ENCODE peak calls at places on chromosomes 6 and 20, in seven cellular contexts. One of them, this sample, is unnamed.
A peak's percentile ranks its signal among the peaks of the same experiment; 100 is the strongest.

GRCh38 chr6:3750324-3751018 is 1.0 kb downstream of the PXDC1 start:
- DNase-seq in HCT116: no peak
- DNase-seq in adrenal gland: peak; percentile 90
- DNase-seq in bronchial epithelial cell: peak; percentile 46
- DNase-seq in RWPE2: no peak
- DNase-seq in glutamatergic neuron: peak; percentile 57
- DNase-seq in choroid plexus epithelial cell: peak; percentile 81
- DNase-seq in this sample: no peak

GRCh38 chr6:73418081-73418741 is 23.6 kb downstream of the DDX43 start:
- DNase-seq in bronchial epithelial cell: no peak
- DNase-seq in glutamatergic neuron: no peak
- DNase-seq in RWPE2: no peak
- DNase-seq in choroid plexus epithelial cell: peak; percentile 50
- DNase-seq in adrenal gland: no peak
- DNase-seq in HCT116: no peak
- DNase-seq in this sample: no peak

GRCh38 chr6:47106721-47107197 is 64.6 kb upstream of the ADGRF1 start:
- DNase-seq in adrenal gland: no peak
- DNase-seq in HCT116: no peak
- DNase-seq in bronchial epithelial cell: peak; percentile 53
- DNase-seq in choroid plexus epithelial cell: no peak
- DNase-seq in RWPE2: no peak
- DNase-seq in glutamatergic neuron: no peak
- DNase-seq in this sample: no peak

GRCh38 chr6:13413906-13414555 is 73.4 kb downstream of the GFOD1 start:
- DNase-seq in glutamatergic neuron: no peak
- DNase-seq in adrenal gland: peak; percentile 81
- DNase-seq in choroid plexus epithelial cell: peak; percentile 30
- DNase-seq in bronchial epithelial cell: no peak
- DNase-seq in HCT116: no peak
- DNase-seq in RWPE2: no peak
- DNase-seq in this sample: no peak

GRCh38 chr6:21111399-21111725 is 482.2 kb upstream of the SOX4 start:
- DNase-seq in HCT116: peak; percentile 21
- DNase-seq in glutamatergic neuron: no peak
- DNase-seq in RWPE2: no peak
- DNase-seq in choroid plexus epithelial cell: no peak
- DNase-seq in adrenal gland: no peak
- DNase-seq in bronchial epithelial cell: peak; percentile 48
- DNase-seq in this sample: no peak

GRCh38 chr6:34671362-34671761 is 25.2 kb downstream of the ILRUN start:
- DNase-seq in glutamatergic neuron: no peak
- DNase-seq in adrenal gland: no peak
- DNase-seq in choroid plexus epithelial cell: peak; percentile 31
- DNase-seq in HCT116: no peak
- DNase-seq in bronchial epithelial cell: no peak
- DNase-seq in RWPE2: no peak
- DNase-seq in this sample: no peak

GRCh38 chr6:166465671-166466087 is 82.9 kb upstream of the MPC1 start:
- DNase-seq in choroid plexus epithelial cell: no peak
- DNase-seq in RWPE2: no peak
- DNase-seq in HCT116: no peak
- DNase-seq in adrenal gland: no peak
- DNase-seq in glutamatergic neuron: peak; percentile 22
- DNase-seq in bronchial epithelial cell: no peak
- DNase-seq in this sample: no peak

GRCh38 chr20:54323227-54323734 is 115.4 kb downstream of the PFDN4 start:
- DNase-seq in choroid plexus epithelial cell: no peak
- DNase-seq in HCT116: no peak
- DNase-seq in RWPE2: no peak
- DNase-seq in adrenal gland: no peak
- DNase-seq in bronchial epithelial cell: no peak
- DNase-seq in glutamatergic neuron: no peak
- DNase-seq in this sample: no peak

GRCh38 chr20:11130554-11131166 is 456.9 kb upstream of the JAG1 start:
- DNase-seq in HCT116: no peak
- DNase-seq in adrenal gland: no peak
- DNase-seq in bronchial epithelial cell: peak; percentile 90
- DNase-seq in choroid plexus epithelial cell: no peak
- DNase-seq in glutamatergic neuron: no peak
- DNase-seq in RWPE2: no peak
- DNase-seq in this sample: peak; percentile 13

GRCh38 chr6:50952092-50952932 is 133.6 kb downstream of the TFAP2B start:
- DNase-seq in RWPE2: no peak
- DNase-seq in HCT116: no peak
- DNase-seq in choroid plexus epithelial cell: peak; percentile 8
- DNase-seq in adrenal gland: no peak
- DNase-seq in bronchial epithelial cell: peak; percentile 38
- DNase-seq in glutamatergic neuron: no peak
- DNase-seq in this sample: no peak

GRCh38 chr6:159981591-159982245 is 12.8 kb downstream of the IGF2R start:
- DNase-seq in adrenal gland: peak; percentile 82
- DNase-seq in glutamatergic neuron: no peak
- DNase-seq in bronchial epithelial cell: no peak
- DNase-seq in HCT116: no peak
- DNase-seq in choroid plexus epithelial cell: peak; percentile 85
- DNase-seq in RWPE2: no peak
- DNase-seq in this sample: peak; percentile 73

GRCh38 chr6:24332306-24332705 is 25.6 kb downstream of the DCDC2 start:
- DNase-seq in glutamatergic neuron: no peak
- DNase-seq in bronchial epithelial cell: peak; percentile 85
- DNase-seq in HCT116: no peak
- DNase-seq in adrenal gland: no peak
- DNase-seq in RWPE2: no peak
- DNase-seq in choroid plexus epithelial cell: peak; percentile 31
- DNase-seq in this sample: no peak

GRCh38 chr6:113921299-113921904 is 49.5 kb downstream of the HDAC2 start:
- DNase-seq in adrenal gland: no peak
- DNase-seq in bronchial epithelial cell: no peak
- DNase-seq in RWPE2: no peak
- DNase-seq in glutamatergic neuron: no peak
- DNase-seq in choroid plexus epithelial cell: no peak
- DNase-seq in HCT116: no peak
- DNase-seq in this sample: no peak

GRCh38 chr6:117908246-117909107 is 1.4 kb downstream of the SLC35F1 start:
- DNase-seq in bronchial epithelial cell: no peak
- DNase-seq in RWPE2: no peak
- DNase-seq in adrenal gland: no peak
- DNase-seq in glutamatergic neuron: peak; percentile 50
- DNase-seq in HCT116: no peak
- DNase-seq in choroid plexus epithelial cell: no peak
- DNase-seq in this sample: no peak

DNA sequence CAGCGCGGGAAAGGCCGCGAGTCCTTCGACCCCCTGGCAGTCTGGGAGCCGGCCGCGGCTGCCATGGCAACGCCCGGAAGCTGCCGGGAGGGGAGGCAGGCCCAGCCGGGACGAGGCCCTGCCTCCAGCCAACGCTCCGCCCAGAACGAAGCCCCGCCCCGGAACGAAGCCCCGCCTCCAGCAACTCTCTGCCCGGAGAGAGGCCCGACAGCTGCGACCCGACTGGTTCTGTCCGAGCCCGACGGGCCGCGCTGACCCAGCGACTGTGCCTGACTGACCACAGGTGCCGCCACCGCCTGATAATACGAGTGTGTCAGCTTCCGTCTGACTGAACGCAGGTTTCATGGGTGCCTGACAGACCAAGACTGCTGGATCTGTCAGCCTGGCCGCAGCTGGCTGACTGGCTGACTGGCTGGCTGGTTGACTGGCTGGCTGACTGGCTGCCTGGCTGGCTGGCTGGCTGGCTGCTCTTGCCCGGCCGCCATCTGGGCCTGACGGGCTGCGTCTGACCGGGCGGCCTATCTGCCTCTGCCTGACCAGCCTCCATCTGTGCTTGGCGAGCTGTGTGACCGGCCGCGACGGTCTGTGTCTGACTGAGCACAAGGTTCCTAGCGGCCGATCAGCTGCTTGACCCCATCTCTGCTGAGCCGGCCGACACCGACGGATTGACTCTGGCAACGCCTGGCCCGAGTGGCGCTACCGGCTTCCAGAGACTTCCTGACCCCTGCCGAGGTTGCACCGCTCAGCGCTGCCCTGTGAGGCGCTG is 89.7 kb upstream of the EPB41L1 start:
- DNase-seq in glutamatergic neuron: peak; percentile 99
- DNase-seq in RWPE2: peak; percentile 96
- DNase-seq in adrenal gland: peak; percentile 98
- DNase-seq in choroid plexus epithelial cell: peak; percentile 86
- DNase-seq in bronchial epithelial cell: peak; percentile 63
- DNase-seq in HCT116: no peak
- DNase-seq in this sample: peak; percentile 99
- TF ChIP-seq CTCF in glutamatergic neuron: no peak
- TF ChIP-seq CTCF in RWPE2: no peak
- TF ChIP-seq CTCF in adrenal gland: no peak
- TF ChIP-seq CTCF in choroid plexus epithelial cell: no peak
- TF ChIP-seq CTCF in bronchial epithelial cell: no peak
- TF ChIP-seq CTCF in HCT116: no peak
- TF ChIP-seq CTCF in this sample: no peak

DNA sequence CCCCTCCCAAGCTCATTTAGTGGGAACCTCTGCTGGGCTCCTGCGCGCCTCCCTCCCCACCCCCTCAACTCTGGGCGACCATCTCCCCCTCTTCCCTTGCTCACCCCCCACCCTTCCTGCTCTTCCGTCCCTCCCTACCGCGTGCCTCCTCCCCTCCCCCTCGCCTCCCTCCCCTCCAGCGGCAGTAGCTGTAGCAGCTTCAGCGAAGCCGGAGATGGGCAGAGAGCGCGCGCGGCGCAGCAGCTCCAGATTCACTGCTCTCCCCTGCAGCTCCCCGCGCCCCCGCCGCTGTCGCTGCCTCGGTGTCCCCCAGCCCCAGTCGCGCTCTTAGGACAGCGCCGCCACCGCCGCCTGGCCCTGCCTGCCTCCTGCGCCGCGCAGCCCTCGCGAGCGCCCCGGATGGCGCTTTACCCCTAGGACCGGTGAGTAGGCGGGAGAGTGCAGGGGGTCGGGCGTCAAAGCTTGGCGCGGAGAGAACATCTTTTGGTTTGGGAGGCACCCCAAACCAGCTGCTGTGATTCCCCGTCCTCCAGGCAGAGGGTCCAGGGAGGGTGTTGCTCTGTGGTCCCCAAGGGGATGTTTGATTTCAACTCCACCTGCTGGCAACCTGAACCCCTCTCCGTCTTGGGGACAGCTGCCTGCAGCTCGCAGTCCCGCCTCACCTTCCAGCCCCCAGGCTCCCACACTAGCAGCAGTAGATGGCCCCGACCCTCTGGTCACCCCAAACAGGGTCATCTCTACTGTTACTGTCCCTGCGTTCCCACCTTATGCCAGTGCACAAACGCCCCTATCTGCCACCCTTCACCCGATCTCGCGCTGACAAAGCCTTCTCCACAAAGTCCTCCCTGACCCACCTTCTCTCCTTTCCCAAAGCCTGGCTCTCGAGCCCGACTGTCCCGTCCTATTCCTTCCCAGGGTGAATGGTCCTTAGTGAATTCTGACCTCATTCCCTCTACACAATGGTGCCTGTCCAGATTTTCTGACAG is at the start of gene FUT9:
- DNase-seq in choroid plexus epithelial cell: no peak
- DNase-seq in HCT116: no peak
- DNase-seq in RWPE2: peak; percentile 22
- DNase-seq in glutamatergic neuron: peak; percentile 75
- DNase-seq in bronchial epithelial cell: no peak
- DNase-seq in adrenal gland: peak; percentile 69
- DNase-seq in this sample: no peak
- TF ChIP-seq CTCF in choroid plexus epithelial cell: no peak
- TF ChIP-seq CTCF in HCT116: no peak
- TF ChIP-seq CTCF in RWPE2: no peak
- TF ChIP-seq CTCF in glutamatergic neuron: no peak
- TF ChIP-seq CTCF in bronchial epithelial cell: no peak
- TF ChIP-seq CTCF in adrenal gland: no peak
- TF ChIP-seq CTCF in this sample: no peak

DNA sequence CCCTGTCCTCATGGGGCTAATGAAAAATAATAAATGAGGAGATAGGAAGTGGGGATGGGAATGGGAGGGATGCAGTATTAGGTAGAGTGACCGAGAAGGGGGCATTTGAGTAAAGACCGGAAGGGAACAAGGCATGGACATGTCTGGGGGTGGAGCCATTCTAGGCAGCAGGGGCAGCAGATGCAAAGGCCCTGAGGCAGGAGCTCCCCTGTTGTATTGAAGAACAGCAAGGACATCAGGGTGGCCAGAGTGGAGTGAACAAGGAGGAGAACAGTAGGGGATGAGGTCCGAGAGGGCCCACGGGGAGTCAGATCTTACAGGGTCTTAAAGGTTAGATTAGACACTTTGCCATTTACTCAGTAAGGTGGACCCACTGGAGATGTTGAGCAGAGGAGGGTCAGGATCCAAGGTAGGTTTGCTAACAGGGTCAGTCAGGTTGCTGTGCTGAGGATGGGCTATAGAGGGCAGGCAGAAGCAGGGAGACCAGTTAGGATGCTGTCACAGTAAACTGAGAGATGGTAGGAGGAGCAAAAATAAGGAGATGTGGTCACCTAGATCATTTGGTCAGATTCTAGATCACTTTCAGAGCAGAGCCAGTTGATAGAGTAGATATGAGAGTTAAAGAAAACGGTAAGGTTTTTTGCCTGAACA is 18.7 kb downstream of the TAF8 start:
- DNase-seq in adrenal gland: no peak
- DNase-seq in choroid plexus epithelial cell: no peak
- DNase-seq in bronchial epithelial cell: no peak
- DNase-seq in HCT116: no peak
- DNase-seq in glutamatergic neuron: no peak
- DNase-seq in RWPE2: no peak
- DNase-seq in this sample: no peak
- TF ChIP-seq CTCF in adrenal gland: no peak
- TF ChIP-seq CTCF in choroid plexus epithelial cell: peak; percentile 12
- TF ChIP-seq CTCF in bronchial epithelial cell: no peak
- TF ChIP-seq CTCF in HCT116: peak; percentile 19
- TF ChIP-seq CTCF in glutamatergic neuron: no peak
- TF ChIP-seq CTCF in RWPE2: no peak
- TF ChIP-seq CTCF in this sample: no peak

DNA sequence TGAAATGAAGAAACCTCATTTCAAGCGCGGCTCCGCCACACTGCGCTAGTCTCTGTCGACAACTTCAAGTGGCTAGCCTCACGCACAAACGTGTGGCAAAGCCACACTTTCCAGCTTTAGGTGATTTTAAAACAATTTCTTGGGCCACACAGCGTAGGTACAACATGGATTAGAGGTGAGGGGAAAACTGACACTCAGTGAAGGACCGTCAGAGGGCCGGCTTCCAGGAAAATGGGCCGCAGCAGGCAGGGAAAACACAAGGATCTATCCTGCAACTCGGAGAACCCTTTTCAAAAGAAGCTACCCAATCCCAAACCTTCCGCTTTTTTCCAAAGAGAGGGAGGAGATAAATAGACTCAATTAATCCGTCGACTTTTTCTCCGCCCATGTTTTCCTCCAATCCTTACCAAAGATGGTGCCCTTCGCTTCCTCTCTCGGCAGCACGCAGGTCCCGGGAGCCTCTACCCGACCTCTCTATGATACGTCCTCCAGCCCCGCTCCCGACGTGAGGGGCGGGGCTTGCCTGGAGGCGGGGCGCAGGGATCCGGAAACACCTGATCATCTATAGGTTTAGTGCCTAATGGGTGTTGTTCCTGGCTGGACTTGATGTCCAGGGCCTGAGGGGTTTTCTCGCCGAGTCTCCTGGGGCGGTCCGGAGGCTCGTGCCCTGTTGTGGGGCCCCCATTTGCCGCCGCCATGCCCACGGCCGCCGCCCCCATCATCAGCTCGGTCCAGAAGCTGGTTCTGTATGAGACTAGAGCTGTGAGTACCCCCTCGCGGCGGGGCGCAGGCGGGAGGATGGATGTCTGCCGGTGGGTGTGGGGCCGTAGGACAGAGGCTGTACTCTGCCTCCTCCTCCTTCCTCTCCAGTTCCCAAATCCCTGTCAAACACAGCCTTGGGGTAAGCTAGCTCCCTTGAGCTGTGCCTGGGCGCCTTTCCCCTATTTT is at the start of the genes AK9 and FIG4:
- DNase-seq in RWPE2: peak; percentile 90
- DNase-seq in bronchial epithelial cell: peak; percentile 87
- DNase-seq in choroid plexus epithelial cell: peak; percentile 94
- DNase-seq in adrenal gland: peak; percentile 95
- DNase-seq in glutamatergic neuron: peak; percentile 94
- DNase-seq in HCT116: peak; percentile 84
- DNase-seq in this sample: peak; percentile 92
- TF ChIP-seq CTCF in RWPE2: peak; percentile 35
- TF ChIP-seq CTCF in bronchial epithelial cell: peak; percentile 33
- TF ChIP-seq CTCF in choroid plexus epithelial cell: peak; percentile 53
- TF ChIP-seq CTCF in adrenal gland: no peak
- TF ChIP-seq CTCF in glutamatergic neuron: no peak
- TF ChIP-seq CTCF in HCT116: no peak
- TF ChIP-seq CTCF in this sample: peak; percentile 24

This sample was measured in GM10248.